ENCODE peak calls at places on chromosome 4, in six cellular contexts. M is lung, N is left lung, V is stomach, L is RWPE1, P is ovary. B is an unnamed sample.

GRCh38 chr4:17577660-17578481 is 873 bp downstream of the LAP3 start:
- DNase-seq in M (peak; percentile 41), N (peak; percentile 88), V (peak; percentile 37), L (no peak), P (peak; percentile 42), B (peak; percentile 60)

GRCh38 chr4:55910140-55910539 is 38.6 kb upstream of the CEP135 start:
- DNase-seq in M (no peak), N (no peak), V (no peak), L (no peak), P (no peak), B (peak; percentile 46)

GRCh38 chr4:68466185-68466584 is 18.9 kb downstream of the TMPRSS11E start:
- DNase-seq in M (no peak), N (no peak), V (no peak), L (peak; percentile 51), P (no peak), B (peak; percentile 7)

GRCh38 chr4:12894062-12894461 is 590.1 kb downstream of the RAB28 start:
- DNase-seq in M (no peak), N (no peak), V (no peak), L (no peak), P (no peak), B (no peak)

GRCh38 chr4:116899536-116899935 is 185.8 kb downstream of the TRAM1L1 start:
- DNase-seq in M (no peak), N (no peak), V (no peak), L (no peak), P (no peak), B (no peak)

GRCh38 chr4:10124167-10124930 is 7.8 kb upstream of the WDR1 start:
- DNase-seq in M (no peak), N (no peak), V (no peak), L (no peak), P (no peak), B (no peak)

GRCh38 chr4:101025755-101026154 is 321.6 kb downstream of the PPP3CA start:
- DNase-seq in M (no peak), N (no peak), V (no peak), L (no peak), P (no peak), B (no peak)

GRCh38 chr4:104491826-104492771 is 2.6 kb downstream of the CXXC4 start:
- DNase-seq in M (no peak), N (no peak), V (no peak), L (no peak), P (peak; percentile 22), B (peak; percentile 13)

GRCh38 chr4:89024051-89024675 is 32.8 kb downstream of the FAM13A start:
- DNase-seq in M (peak; percentile 57), N (no peak), V (peak; percentile 59), L (peak; percentile 70), P (peak; percentile 75), B (peak; percentile 87)

GRCh38 chr4:13509442-13509841 is 25.3 kb upstream of the RAB28 start:
- DNase-seq in M (no peak), N (no peak), V (no peak), L (no peak), P (no peak), B (no peak)

GRCh38 chr4:78706302-78706701 is 69.8 kb upstream of the BMP2K start:
- DNase-seq in M (no peak), N (no peak), V (no peak), L (no peak), P (no peak), B (no peak)

GRCh38 chr4:78634011-78634664 is 82.6 kb downstream of the ANXA3 start:
- DNase-seq in M (no peak), N (no peak), V (no peak), L (no peak), P (no peak), B (no peak)

GRCh38 chr4:132955146-132955545 is 193.9 kb upstream of the PCDH10 start:
- DNase-seq in M (no peak), N (no peak), V (no peak), L (no peak), P (no peak), B (no peak)

GRCh38 chr4:113445286-113445685 is 316.3 kb downstream of the CAMK2D start:
- DNase-seq in M (peak; percentile 45), N (no peak), V (no peak), L (peak; percentile 36), P (peak; percentile 72), B (peak; percentile 98)

GRCh38 chr4:163681208-163681821 is 186.8 kb downstream of the TMA16 start:
- DNase-seq in M (no peak), N (no peak), V (no peak), L (no peak), P (no peak), B (peak; percentile 19)

GRCh38 chr4:156293657-156294297 is 340.1 kb upstream of the CTSO start:
- DNase-seq in M (no peak), N (no peak), V (no peak), L (peak; percentile 52), P (no peak), B (peak; percentile 93)

GRCh38 chr4:121977251-121978168 is 25.6 kb upstream of the TRPC3 start:
- DNase-seq in M (no peak), N (no peak), V (no peak), L (peak; percentile 4), P (no peak), B (peak; percentile 54)

GRCh38 chr4:929970-930625 is 2.0 kb downstream of the GAK start:
- DNase-seq in M (no peak), N (no peak), V (peak; percentile 52), L (no peak), P (peak; percentile 12), B (no peak)

GRCh38 chr4:10281996-10282395 is 165.4 kb upstream of the WDR1 start:
- DNase-seq in M (no peak), N (no peak), V (no peak), L (peak; percentile 24), P (no peak), B (no peak)

DNA sequence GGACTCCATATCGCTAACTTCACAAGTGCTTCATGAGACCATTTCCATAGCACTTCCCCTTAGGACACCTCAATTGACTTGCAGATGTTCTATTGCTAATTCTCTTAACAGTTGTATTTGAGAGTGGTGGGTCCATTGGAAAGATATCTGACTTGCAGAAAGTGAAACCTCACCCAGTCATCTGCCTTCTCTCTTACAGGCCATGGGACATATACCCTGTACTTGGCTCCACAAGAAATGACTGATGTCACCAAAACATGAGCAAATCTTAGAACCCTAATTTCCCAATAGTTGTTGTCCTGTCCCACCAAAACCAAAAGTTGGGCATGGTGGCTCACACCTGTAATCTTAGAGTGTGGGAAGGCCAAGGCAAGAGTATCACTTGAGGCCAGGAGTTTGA is 101.9 kb upstream of the MAML3 start:
- DNase-seq in M (no peak), N (no peak), V (no peak), L (no peak), P (no peak), B (no peak)
- H3K27ac ChIP-seq in M (no peak overlapping the region), N (no peak overlapping the region), V (peak overlapping the region; percentile 13), L (no peak overlapping the region), P (no peak overlapping the region), B (no peak overlapping the region)

GRCh38 chr4:108172231-108172779 is 3.6 kb upstream of the LEF1 start:
- DNase-seq in M (no peak), N (peak; percentile 79), V (no peak), L (no peak), P (no peak), B (peak; percentile 66)

GRCh38 chr4:108175966-108176365 is 7.2 kb upstream of the LEF1 start:
- DNase-seq in M (no peak), N (no peak), V (no peak), L (no peak), P (no peak), B (no peak)

GRCh38 chr4:108171541-108172230 is 3.0 kb upstream of the LEF1 start:
- DNase-seq in M (no peak), N (peak; percentile 75), V (no peak), L (no peak), P (no peak), B (no peak)

GRCh38 chr4:108172780-108173598 is 4.3 kb upstream of the LEF1 start:
- DNase-seq in M (no peak), N (peak; percentile 76), V (peak; percentile 54), L (no peak), P (peak; percentile 23), B (peak; percentile 56)

GRCh38 chr4:108173599-108174057 is 4.9 kb upstream of the LEF1 start:
- DNase-seq in M (no peak), N (no peak), V (no peak), L (no peak), P (no peak), B (no peak)
- H3K27ac ChIP-seq in M (no peak overlapping the region), N (no peak overlapping the region), V (no peak overlapping the region), L (no peak overlapping the region), P (no peak overlapping the region), B (peak overlapping the region; percentile 90)

GRCh38 chr4:87029356-87029755 is 94.5 kb downstream of the AFF1 start:
- DNase-seq in M (no peak), N (no peak), V (no peak), L (no peak), P (peak; percentile 73), B (no peak)

GRCh38 chr4:87025023-87025613 is 90.3 kb downstream of the AFF1 start:
- DNase-seq in M (no peak), N (no peak), V (no peak), L (no peak), P (no peak), B (no peak)

GRCh38 chr4:87025614-87026041 is 90.8 kb downstream of the AFF1 start:
- DNase-seq in M (no peak), N (no peak), V (no peak), L (no peak), P (no peak), B (no peak)

GRCh38 chr4:87024181-87024580 is 89.4 kb downstream of the AFF1 start:
- DNase-seq in M (no peak), N (no peak), V (no peak), L (no peak), P (no peak), B (peak; percentile 37)

GRCh38 chr4:87026795-87027495 is 92.1 kb downstream of the AFF1 start:
- DNase-seq in M (no peak), N (no peak), V (no peak), L (no peak), P (no peak), B (no peak)
- H3K27ac ChIP-seq in M (no peak overlapping the region), N (peak overlapping the region; percentile 54), V (no peak overlapping the region), L (no peak overlapping the region), P (peak overlapping the region; percentile 5), B (peak overlapping the region; percentile 34)

GRCh38 chr4:26819478-26819877 is 41.2 kb upstream of the STIM2 start:
- DNase-seq in M (no peak), N (no peak), V (no peak), L (no peak), P (no peak), B (no peak)
- H3K27ac ChIP-seq in M (no peak overlapping the region), N (no peak overlapping the region), V (no peak overlapping the region), L (no peak overlapping the region), P (no peak overlapping the region), B (no peak overlapping the region)

DNA sequence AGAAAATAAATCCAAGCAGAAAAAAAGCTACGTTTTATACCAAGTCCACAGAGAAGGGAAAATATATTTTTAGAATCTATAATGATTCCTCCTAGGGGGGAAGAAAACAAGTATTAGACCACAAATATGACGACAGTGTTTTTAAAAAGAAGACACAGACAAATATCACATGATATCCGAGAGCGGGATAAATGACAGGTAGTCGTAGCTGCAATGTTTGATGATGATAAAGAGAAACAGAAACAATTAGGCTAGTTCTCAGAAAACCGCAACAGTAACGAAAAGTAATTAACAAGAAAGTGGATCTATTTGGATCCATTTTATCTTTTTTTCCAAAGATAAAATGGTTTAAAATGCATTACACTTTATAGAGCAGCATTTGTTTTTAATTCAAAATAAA is 918 bp downstream of the HAUS3 start:
- DNase-seq in M (no peak), N (no peak), V (no peak), L (no peak), P (no peak), B (no peak)
- H3K27ac ChIP-seq in M (no peak overlapping the region), N (peak overlapping the region; percentile 81), V (peak overlapping the region; percentile 86), L (peak overlapping the region; percentile 85), P (no peak overlapping the region), B (peak overlapping the region; percentile 61)